ENCODE peak calls at places on chromosomes 1 and 21, in four cellular contexts. One of them, this sample, is unnamed.

GRCh38 chr1:96782861-96783260 is 61.3 kb downstream of the PTBP2 start:
- DNase-seq in AG04450: peak
- DNase-seq in endodermal cell: no peak
- DNase-seq in body of pancreas: no peak
- DNase-seq in this sample: no peak

GRCh38 chr1:62687421-62687902 is 724 bp downstream of the DOCK7 start:
- DNase-seq in AG04450: no peak
- DNase-seq in endodermal cell: peak
- DNase-seq in body of pancreas: peak
- DNase-seq in this sample: no peak

GRCh38 chr21:25691931-25692330 is 42.8 kb downstream of the ATP5PF start:
- DNase-seq in AG04450: no peak
- DNase-seq in endodermal cell: no peak
- DNase-seq in body of pancreas: no peak
- DNase-seq in this sample: no peak

GRCh38 chr1:246039585-246039984 is 467.5 kb downstream of the SMYD3 start:
- DNase-seq in AG04450: no peak
- DNase-seq in endodermal cell: no peak
- DNase-seq in body of pancreas: peak
- DNase-seq in this sample: no peak

GRCh38 chr1:230196077-230196476 is 129.0 kb downstream of the GALNT2 start:
- DNase-seq in AG04450: no peak
- DNase-seq in endodermal cell: no peak
- DNase-seq in body of pancreas: no peak
- DNase-seq in this sample: no peak

GRCh38 chr1:211829343-211830054 is 1.1 kb downstream of the LPGAT1 start:
- DNase-seq in AG04450: no peak
- DNase-seq in endodermal cell: peak
- DNase-seq in body of pancreas: peak
- DNase-seq in this sample: no peak

GRCh38 chr1:161180643-161181042 is 3.3 kb upstream of the B4GALT3 start:
- DNase-seq in AG04450: no peak
- DNase-seq in endodermal cell: no peak
- DNase-seq in body of pancreas: no peak
- DNase-seq in this sample: no peak

GRCh38 chr1:212712451-212713303 is 13.0 kb upstream of the BATF3 start:
- DNase-seq in AG04450: no peak
- DNase-seq in endodermal cell: no peak
- DNase-seq in body of pancreas: no peak
- DNase-seq in this sample: no peak

GRCh38 chr1:197683895-197684553 is 91.3 kb downstream of the DENND1B start:
- DNase-seq in AG04450: no peak
- DNase-seq in endodermal cell: no peak
- DNase-seq in body of pancreas: no peak
- DNase-seq in this sample: no peak

GRCh38 chr1:222582099-222582774 is 7.5 kb downstream of the TAF1A start:
- DNase-seq in AG04450: no peak
- DNase-seq in endodermal cell: no peak
- DNase-seq in body of pancreas: no peak
- DNase-seq in this sample: no peak

GRCh38 chr1:86714159-86714558 is 9.8 kb downstream of the SH3GLB1 start:
- DNase-seq in AG04450: no peak
- DNase-seq in endodermal cell: no peak
- DNase-seq in body of pancreas: no peak
- DNase-seq in this sample: no peak

GRCh38 chr21:16330340-16331319 is 600.8 kb downstream of the USP25 start:
- DNase-seq in AG04450: peak
- DNase-seq in endodermal cell: no peak
- DNase-seq in body of pancreas: peak
- DNase-seq in this sample: no peak

GRCh38 chr1:234608026-234608719 is 1.8 kb downstream of the IRF2BP2 start:
- DNase-seq in AG04450: no peak
- DNase-seq in endodermal cell: peak
- DNase-seq in body of pancreas: peak
- DNase-seq in this sample: peak

GRCh38 chr1:151311589-151312331 is 15.5 kb downstream of the PI4KB start:
- DNase-seq in AG04450: peak
- DNase-seq in endodermal cell: no peak
- DNase-seq in body of pancreas: peak
- DNase-seq in this sample: peak

GRCh38 chr1:63189677-63190076 is 132.7 kb upstream of the FOXD3 start:
- DNase-seq in AG04450: no peak
- DNase-seq in endodermal cell: peak
- DNase-seq in body of pancreas: no peak
- DNase-seq in this sample: no peak

GRCh38 chr21:22575165-22575584 is 1577.0 kb downstream of the NCAM2 start:
- DNase-seq in AG04450: no peak
- DNase-seq in endodermal cell: peak
- DNase-seq in body of pancreas: no peak
- DNase-seq in this sample: no peak

GRCh38 chr1:108901106-108901505 is 24.3 kb downstream of the GPSM2 start:
- DNase-seq in AG04450: no peak
- DNase-seq in endodermal cell: no peak
- DNase-seq in body of pancreas: no peak
- DNase-seq in this sample: no peak

GRCh38 chr21:29347274-29347681 is 48.6 kb downstream of the BACH1 start:
- DNase-seq in AG04450: no peak
- DNase-seq in endodermal cell: no peak
- DNase-seq in body of pancreas: no peak
- DNase-seq in this sample: no peak

GRCh38 chr1:1212780-1213152 is 1.2 kb downstream of the TNFRSF4 start:
- DNase-seq in AG04450: no peak
- DNase-seq in endodermal cell: no peak
- DNase-seq in body of pancreas: no peak
- DNase-seq in this sample: no peak

GRCh38 chr1:206508956-206509355 is 1.6 kb downstream of the RASSF5 start:
- DNase-seq in AG04450: peak
- DNase-seq in endodermal cell: no peak
- DNase-seq in body of pancreas: no peak
- DNase-seq in this sample: no peak

DNA sequence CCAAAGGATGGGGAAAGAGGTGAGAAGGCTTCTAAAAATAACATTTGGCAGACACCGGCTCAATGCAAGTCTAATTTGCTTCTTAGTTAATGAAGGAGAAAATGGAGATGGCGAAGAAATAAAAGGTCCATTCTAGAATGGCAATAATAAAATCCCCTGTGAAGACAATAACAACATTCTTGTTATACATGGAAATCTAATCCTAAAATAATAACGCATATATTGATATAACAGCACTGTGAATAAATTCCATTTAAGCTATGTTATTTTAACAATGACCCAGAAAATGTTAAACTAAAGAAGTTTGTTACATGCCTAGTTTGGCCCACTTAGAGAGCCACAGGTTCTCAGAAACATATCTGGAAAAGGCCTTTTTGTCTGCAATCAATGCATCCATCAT is 117.6 kb downstream of the HLCS start:
- DNase-seq in AG04450: no peak
- DNase-seq in endodermal cell: no peak
- DNase-seq in body of pancreas: no peak
- DNase-seq in this sample: no peak
- H3K27ac ChIP-seq in AG04450: no peak
- H3K27ac ChIP-seq in endodermal cell: no peak
- H3K27ac ChIP-seq in body of pancreas: no peak
- H3K27ac ChIP-seq in this sample: no peak

DNA sequence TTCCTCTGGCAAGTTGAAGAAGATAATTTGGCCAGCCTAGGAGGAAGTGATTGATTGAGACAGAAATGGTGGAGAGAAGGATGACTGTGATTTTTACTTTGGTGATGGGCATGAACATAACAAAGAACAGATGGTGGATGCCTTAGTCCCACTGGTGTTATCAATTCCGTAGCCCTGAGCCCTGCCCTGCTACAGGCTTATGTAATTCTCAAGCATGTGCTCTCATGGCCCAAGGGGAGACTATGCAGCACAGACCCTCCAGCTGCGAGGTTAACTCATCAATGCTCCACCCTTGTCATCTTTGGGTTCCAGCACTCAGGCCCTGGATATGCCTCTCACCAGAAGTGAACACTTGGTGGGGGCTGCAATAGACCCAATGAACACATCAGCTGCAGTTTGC is 62.7 kb upstream of the LRRC8D start:
- DNase-seq in AG04450: no peak
- DNase-seq in endodermal cell: no peak
- DNase-seq in body of pancreas: no peak
- DNase-seq in this sample: no peak
- H3K27ac ChIP-seq in AG04450: no peak
- H3K27ac ChIP-seq in endodermal cell: no peak
- H3K27ac ChIP-seq in body of pancreas: no peak
- H3K27ac ChIP-seq in this sample: no peak

GRCh38 chr21:45591619-45592207 is 49.5 kb upstream of the SLC19A1 start:
- DNase-seq in AG04450: no peak
- DNase-seq in endodermal cell: no peak
- DNase-seq in body of pancreas: no peak
- DNase-seq in this sample: no peak

GRCh38 chr21:45592208-45592619 is 50.0 kb upstream of the SLC19A1 start:
- DNase-seq in AG04450: no peak
- DNase-seq in endodermal cell: no peak
- DNase-seq in body of pancreas: no peak
- DNase-seq in this sample: no peak

GRCh38 chr21:45590246-45590725 is 48.0 kb upstream of the SLC19A1 start:
- DNase-seq in AG04450: no peak
- DNase-seq in endodermal cell: peak
- DNase-seq in body of pancreas: peak
- DNase-seq in this sample: no peak

GRCh38 chr21:45589686-45590245 is 47.5 kb upstream of the SLC19A1 start:
- DNase-seq in AG04450: no peak
- DNase-seq in endodermal cell: no peak
- DNase-seq in body of pancreas: no peak
- DNase-seq in this sample: no peak

GRCh38 chr21:45590726-45591618 is 48.7 kb upstream of the SLC19A1 start:
- DNase-seq in AG04450: no peak
- DNase-seq in endodermal cell: no peak
- DNase-seq in body of pancreas: no peak
- DNase-seq in this sample: no peak
- H3K27ac ChIP-seq in AG04450: no peak
- H3K27ac ChIP-seq in endodermal cell: no peak
- H3K27ac ChIP-seq in body of pancreas: no peak
- H3K27ac ChIP-seq in this sample: no peak

DNA sequence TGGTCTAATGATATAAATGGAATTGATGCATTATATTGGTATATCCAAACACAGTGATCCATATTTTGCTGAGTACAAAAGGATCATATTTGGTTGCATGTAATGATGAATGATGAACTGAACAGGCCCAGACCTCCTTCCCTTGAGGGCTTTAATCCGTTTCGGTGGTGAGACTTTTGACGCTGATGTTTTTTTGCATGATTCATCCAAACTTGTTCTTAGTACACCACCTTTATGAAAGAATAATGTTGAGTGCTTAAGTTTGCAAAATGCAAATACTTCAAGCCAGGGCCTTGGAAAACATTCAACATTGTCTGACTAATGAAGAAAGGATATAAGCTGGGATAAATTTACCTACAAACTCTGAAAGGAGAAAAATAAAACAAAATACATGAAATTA is 19.2 kb downstream of the HOOK1 start:
- DNase-seq in AG04450: no peak
- DNase-seq in endodermal cell: no peak
- DNase-seq in body of pancreas: no peak
- DNase-seq in this sample: no peak
- H3K27ac ChIP-seq in AG04450: no peak
- H3K27ac ChIP-seq in endodermal cell: no peak
- H3K27ac ChIP-seq in body of pancreas: no peak
- H3K27ac ChIP-seq in this sample: no peak

DNA sequence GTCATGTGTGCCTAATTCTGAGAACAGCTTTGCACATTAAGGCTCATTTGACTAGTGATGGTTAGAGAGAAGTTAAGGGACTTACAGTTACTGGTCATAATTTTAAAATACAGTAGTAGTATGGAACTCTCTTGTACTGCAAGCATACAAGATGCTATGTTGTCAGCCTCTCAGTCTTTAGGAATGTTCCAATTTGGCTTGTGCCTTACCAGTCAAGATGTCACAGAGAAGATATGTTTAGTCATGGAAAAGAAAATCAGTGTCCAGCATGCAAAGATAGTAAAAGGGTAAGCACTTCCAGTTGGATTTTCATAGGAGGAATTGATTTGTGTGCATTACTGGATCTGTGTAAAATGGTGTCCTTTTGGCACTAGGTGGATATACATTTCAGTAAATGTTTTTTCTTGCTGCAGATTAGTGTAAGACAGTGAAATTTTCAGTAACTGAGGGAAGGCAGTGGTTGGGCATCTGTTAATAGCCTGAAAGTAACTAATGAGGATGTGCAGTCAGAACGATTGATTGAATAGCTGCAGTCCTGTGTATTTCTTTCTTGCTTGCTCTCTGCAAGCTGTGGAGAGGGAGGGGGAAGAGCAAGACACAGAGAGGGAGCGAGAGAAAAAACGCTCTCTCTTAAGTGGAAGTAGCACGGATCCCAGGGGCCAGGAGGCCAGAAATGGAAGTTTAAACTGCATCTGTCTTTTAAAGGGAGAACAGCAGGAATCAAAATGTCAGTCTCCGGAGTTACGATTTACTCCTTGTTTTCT is 108.2 kb downstream of the CLEC20A start:
- DNase-seq in AG04450: no peak
- DNase-seq in endodermal cell: peak
- DNase-seq in body of pancreas: no peak
- DNase-seq in this sample: no peak
- H3K27ac ChIP-seq in AG04450: no peak
- H3K27ac ChIP-seq in endodermal cell: no peak
- H3K27ac ChIP-seq in body of pancreas: no peak
- H3K27ac ChIP-seq in this sample: no peak

DNA sequence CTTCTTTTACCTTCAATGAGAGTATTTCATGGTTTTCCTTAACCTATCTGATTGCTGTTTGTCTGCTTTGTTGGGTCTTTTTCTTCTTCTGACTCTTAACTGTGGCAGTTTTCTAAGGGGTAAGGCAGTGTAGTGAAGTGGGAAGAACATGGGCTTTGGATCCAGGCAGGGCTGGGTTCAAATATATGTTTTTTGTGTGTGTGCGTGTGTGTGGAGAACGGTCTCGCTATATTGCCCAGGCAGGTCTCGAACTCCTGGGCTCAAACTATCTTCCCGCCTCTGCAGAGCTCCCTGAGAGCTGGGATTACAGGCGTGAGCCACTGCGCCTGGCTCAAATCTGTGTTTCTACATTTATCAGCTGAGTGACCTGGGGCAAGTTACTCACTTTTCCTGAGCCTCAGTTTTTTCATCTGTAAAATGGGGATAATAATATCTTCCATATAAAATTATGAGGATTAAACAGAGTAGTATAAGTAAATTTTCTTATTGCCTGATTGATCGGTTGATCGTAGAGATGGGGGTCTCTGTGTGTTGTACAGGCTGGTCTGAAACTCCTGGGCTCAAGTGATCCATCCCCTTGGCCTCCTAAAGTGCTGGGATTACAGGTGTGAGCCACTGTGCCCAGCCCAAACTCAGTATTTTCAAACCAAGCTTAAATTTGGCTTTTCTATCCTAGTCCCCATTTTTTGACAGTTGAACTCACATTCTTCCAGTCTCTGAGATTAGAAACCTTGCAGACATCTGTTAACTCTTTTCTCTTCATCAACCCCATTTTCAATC is 36.0 kb upstream of the MACF1 start:
- DNase-seq in AG04450: no peak
- DNase-seq in endodermal cell: no peak
- DNase-seq in body of pancreas: no peak
- DNase-seq in this sample: no peak
- H3K27ac ChIP-seq in AG04450: no peak
- H3K27ac ChIP-seq in endodermal cell: no peak
- H3K27ac ChIP-seq in body of pancreas: no peak
- H3K27ac ChIP-seq in this sample: no peak